ENCODE peak calls at places on chromosomes 5 and 9, in nine cellular contexts. One of them, this sample, is unnamed.

GRCh38 chr5:74632947-74633356 is 7.6 kb downstream of the ENC1 start:
- DNase-seq in heart left ventricle: no peak
- DNase-seq in A549: peak; percentile 81
- DNase-seq in IMR-90: peak; percentile 81
- DNase-seq in prostate gland: no peak
- DNase-seq in endothelial cell of umbilical vein: peak; percentile 90
- DNase-seq in GM12891: no peak
- DNase-seq in NB4: no peak
- DNase-seq in H54: no peak
- DNase-seq in this sample: no peak

GRCh38 chr5:89595065-89595464 is 712.1 kb upstream of the MEF2C start:
- DNase-seq in GM12891: no peak
- DNase-seq in NB4: no peak
- DNase-seq in prostate gland: no peak
- DNase-seq in heart left ventricle: no peak
- DNase-seq in H54: no peak
- DNase-seq in endothelial cell of umbilical vein: no peak
- DNase-seq in A549: no peak
- DNase-seq in IMR-90: no peak
- DNase-seq in this sample: peak; percentile 6

GRCh38 chr5:95718203-95718602 is 12.9 kb upstream of the RHOBTB3 start:
- DNase-seq in H54: no peak
- DNase-seq in prostate gland: no peak
- DNase-seq in IMR-90: no peak
- DNase-seq in NB4: peak; percentile 94
- DNase-seq in endothelial cell of umbilical vein: no peak
- DNase-seq in heart left ventricle: no peak
- DNase-seq in A549: no peak
- DNase-seq in GM12891: no peak
- DNase-seq in this sample: peak; percentile 60

GRCh38 chr9:121744687-121745395 is 93.4 kb downstream of the DAB2IP start:
- DNase-seq in NB4: no peak
- DNase-seq in GM12891: no peak
- DNase-seq in H54: peak; percentile 91
- DNase-seq in IMR-90: peak; percentile 73
- DNase-seq in prostate gland: no peak
- DNase-seq in heart left ventricle: no peak
- DNase-seq in A549: no peak
- DNase-seq in endothelial cell of umbilical vein: no peak
- DNase-seq in this sample: peak; percentile 25

GRCh38 chr5:132484386-132484715 is 6.2 kb downstream of the IRF1 start:
- DNase-seq in GM12891: no peak
- DNase-seq in IMR-90: no peak
- DNase-seq in prostate gland: no peak
- DNase-seq in A549: no peak
- DNase-seq in NB4: no peak
- DNase-seq in endothelial cell of umbilical vein: no peak
- DNase-seq in heart left ventricle: peak; percentile 17
- DNase-seq in H54: no peak
- DNase-seq in this sample: peak; percentile 53

GRCh38 chr5:129591508-129592160 is 131.5 kb downstream of the ADAMTS19 start:
- DNase-seq in IMR-90: no peak
- DNase-seq in endothelial cell of umbilical vein: no peak
- DNase-seq in A549: no peak
- DNase-seq in GM12891: no peak
- DNase-seq in H54: no peak
- DNase-seq in prostate gland: no peak
- DNase-seq in heart left ventricle: no peak
- DNase-seq in NB4: no peak
- DNase-seq in this sample: no peak

GRCh38 chr5:355379-355935 is 33.9 kb downstream of the AHRR start:
- DNase-seq in IMR-90: no peak
- DNase-seq in H54: no peak
- DNase-seq in GM12891: no peak
- DNase-seq in heart left ventricle: no peak
- DNase-seq in prostate gland: no peak
- DNase-seq in A549: no peak
- DNase-seq in NB4: no peak
- DNase-seq in endothelial cell of umbilical vein: no peak
- DNase-seq in this sample: no peak

GRCh38 chr9:87545858-87546257 is 48.2 kb downstream of the DAPK1 start:
- DNase-seq in IMR-90: peak; percentile 2
- DNase-seq in endothelial cell of umbilical vein: peak; percentile 82
- DNase-seq in prostate gland: no peak
- DNase-seq in NB4: no peak
- DNase-seq in H54: no peak
- DNase-seq in GM12891: no peak
- DNase-seq in heart left ventricle: no peak
- DNase-seq in A549: no peak
- DNase-seq in this sample: no peak

DNA sequence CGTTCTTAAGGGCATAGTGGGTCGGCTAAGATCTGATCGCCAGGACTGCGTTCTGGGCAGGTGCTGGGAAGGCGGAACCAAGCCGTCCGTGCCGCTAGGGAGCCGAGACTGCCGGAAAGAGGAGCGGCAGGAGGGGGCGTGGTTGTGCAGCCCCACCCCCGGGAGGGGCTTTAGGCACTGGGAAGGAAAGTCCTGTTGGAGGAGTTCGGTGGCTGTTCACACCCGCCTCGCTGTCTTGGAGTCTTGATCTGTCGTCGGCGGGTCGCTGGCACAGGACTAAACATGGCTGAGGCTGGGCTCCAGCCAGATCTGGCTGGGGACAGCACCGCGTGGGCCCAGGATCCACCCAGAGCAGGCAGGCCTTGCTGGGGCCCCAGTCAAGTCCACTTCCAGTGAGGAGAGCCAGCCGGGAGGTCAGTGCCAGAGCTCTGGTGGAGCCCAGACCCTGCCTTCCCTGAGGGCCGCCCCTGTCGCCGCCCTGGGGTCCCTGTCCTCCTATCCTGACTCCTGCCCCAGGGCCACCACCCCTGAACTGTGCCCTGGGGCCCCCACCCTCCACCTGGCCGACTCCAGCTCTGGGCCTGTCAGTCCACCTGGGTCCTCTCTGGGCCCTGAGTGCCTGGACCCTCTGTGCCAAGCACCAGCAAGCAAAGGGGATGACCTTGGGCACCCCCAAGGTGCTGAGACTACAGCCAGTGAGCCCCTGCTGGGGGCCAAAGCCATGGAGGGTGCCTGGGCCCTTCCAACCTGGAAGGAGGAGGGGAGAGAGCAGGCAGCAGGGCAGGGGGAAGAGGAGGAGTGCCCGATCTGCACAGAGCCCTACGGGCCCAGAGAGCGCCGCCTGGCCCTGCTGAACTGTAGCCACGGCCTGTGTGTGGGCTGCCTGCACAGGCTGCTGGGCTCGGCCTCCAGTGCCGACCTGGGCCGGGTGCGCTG is 4.5 kb downstream of the RNF208 start:
- DNase-seq in heart left ventricle: peak; percentile 84
- DNase-seq in prostate gland: peak; percentile 91
- DNase-seq in IMR-90: no peak
- DNase-seq in NB4: no peak
- DNase-seq in GM12891: no peak
- DNase-seq in H54: no peak
- DNase-seq in endothelial cell of umbilical vein: no peak
- DNase-seq in A549: no peak
- DNase-seq in this sample: no peak
- TF ChIP-seq POLR2A in heart left ventricle: peak; percentile 43
- TF ChIP-seq POLR2A in prostate gland: peak; percentile 82
- TF ChIP-seq POLR2A in IMR-90: no peak
- TF ChIP-seq POLR2A in NB4: no peak
- TF ChIP-seq POLR2A in GM12891: no peak
- TF ChIP-seq POLR2A in H54: no peak
- TF ChIP-seq POLR2A in endothelial cell of umbilical vein: no peak
- TF ChIP-seq POLR2A in A549: no peak
- TF ChIP-seq POLR2A in this sample: no peak

GRCh38 chr9:129493714-129494047 is 127.2 kb downstream of the C9orf50 start:
- DNase-seq in endothelial cell of umbilical vein: no peak
- DNase-seq in prostate gland: no peak
- DNase-seq in H54: no peak
- DNase-seq in IMR-90: no peak
- DNase-seq in A549: no peak
- DNase-seq in NB4: no peak
- DNase-seq in GM12891: no peak
- DNase-seq in heart left ventricle: no peak
- DNase-seq in this sample: no peak

GRCh38 chr9:129494113-129494789 is 126.7 kb downstream of the C9orf50 start:
- DNase-seq in A549: no peak
- DNase-seq in H54: no peak
- DNase-seq in NB4: no peak
- DNase-seq in endothelial cell of umbilical vein: no peak
- DNase-seq in heart left ventricle: no peak
- DNase-seq in GM12891: no peak
- DNase-seq in prostate gland: peak; percentile 80
- DNase-seq in IMR-90: no peak
- DNase-seq in this sample: no peak

GRCh38 chr9:129497064-129497836 is 123.7 kb downstream of the C9orf50 start:
- DNase-seq in GM12891: no peak
- DNase-seq in endothelial cell of umbilical vein: peak; percentile 15
- DNase-seq in H54: no peak
- DNase-seq in IMR-90: no peak
- DNase-seq in A549: no peak
- DNase-seq in NB4: no peak
- DNase-seq in heart left ventricle: peak; percentile 74
- DNase-seq in prostate gland: no peak
- DNase-seq in this sample: no peak

GRCh38 chr9:129496187-129497063 is 124.5 kb downstream of the C9orf50 start:
- DNase-seq in A549: peak; percentile 94
- DNase-seq in endothelial cell of umbilical vein: peak; percentile 92
- DNase-seq in GM12891: no peak
- DNase-seq in heart left ventricle: peak; percentile 97
- DNase-seq in prostate gland: peak; percentile 94
- DNase-seq in NB4: peak; percentile 89
- DNase-seq in H54: no peak
- DNase-seq in IMR-90: peak; percentile 91
- DNase-seq in this sample: peak; percentile 74

DNA sequence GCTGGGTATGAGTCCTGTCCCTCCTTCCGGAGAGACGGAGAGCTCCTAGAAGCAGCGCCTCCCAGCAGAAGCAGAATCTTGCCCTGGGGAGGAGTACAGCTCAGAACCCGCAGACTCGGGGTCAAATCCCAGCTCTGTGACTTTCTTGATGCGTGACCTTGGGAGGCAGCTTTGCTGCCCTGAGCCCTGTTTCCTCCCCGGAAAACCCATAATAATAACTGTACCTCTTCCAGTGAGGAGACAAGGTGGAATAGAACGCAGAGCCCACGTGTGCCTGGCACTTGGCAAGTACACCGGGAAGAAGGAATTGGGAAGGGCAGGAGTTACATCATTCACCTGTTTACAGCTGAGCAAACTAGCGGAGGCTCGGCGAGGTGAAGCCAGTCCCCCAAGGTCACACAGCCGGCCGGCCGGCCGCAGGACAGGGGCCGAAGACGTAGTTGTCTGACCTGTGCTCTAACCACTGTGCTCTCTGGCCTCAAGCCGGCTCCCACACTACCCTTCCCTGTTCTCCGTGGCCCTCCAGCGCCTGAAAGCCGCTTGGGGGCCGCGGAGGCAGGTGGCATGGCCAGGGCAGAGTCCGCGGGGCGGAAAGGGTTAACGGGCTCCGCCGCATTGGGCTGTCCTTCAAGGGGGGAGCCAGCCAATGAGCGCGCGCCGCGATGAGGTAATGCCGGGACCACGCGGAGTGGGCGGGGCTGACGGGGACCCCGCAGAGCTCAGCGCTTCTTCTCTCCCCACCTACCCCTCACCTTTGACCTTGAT is 125.3 kb downstream of the C9orf50 start:
- DNase-seq in H54: peak; percentile 75
- DNase-seq in IMR-90: peak; percentile 84
- DNase-seq in endothelial cell of umbilical vein: peak; percentile 85
- DNase-seq in heart left ventricle: peak; percentile 98
- DNase-seq in NB4: peak; percentile 72
- DNase-seq in prostate gland: peak; percentile 93
- DNase-seq in A549: peak; percentile 97
- DNase-seq in GM12891: peak; percentile 76
- DNase-seq in this sample: peak; percentile 89
- TF ChIP-seq POLR2A in H54: no peak
- TF ChIP-seq POLR2A in IMR-90: no peak
- TF ChIP-seq POLR2A in endothelial cell of umbilical vein: no peak
- TF ChIP-seq POLR2A in heart left ventricle: peak; percentile 51
- TF ChIP-seq POLR2A in NB4: no peak
- TF ChIP-seq POLR2A in prostate gland: no peak
- TF ChIP-seq POLR2A in A549: no peak
- TF ChIP-seq POLR2A in GM12891: no peak
- TF ChIP-seq POLR2A in this sample: peak; percentile 30

DNA sequence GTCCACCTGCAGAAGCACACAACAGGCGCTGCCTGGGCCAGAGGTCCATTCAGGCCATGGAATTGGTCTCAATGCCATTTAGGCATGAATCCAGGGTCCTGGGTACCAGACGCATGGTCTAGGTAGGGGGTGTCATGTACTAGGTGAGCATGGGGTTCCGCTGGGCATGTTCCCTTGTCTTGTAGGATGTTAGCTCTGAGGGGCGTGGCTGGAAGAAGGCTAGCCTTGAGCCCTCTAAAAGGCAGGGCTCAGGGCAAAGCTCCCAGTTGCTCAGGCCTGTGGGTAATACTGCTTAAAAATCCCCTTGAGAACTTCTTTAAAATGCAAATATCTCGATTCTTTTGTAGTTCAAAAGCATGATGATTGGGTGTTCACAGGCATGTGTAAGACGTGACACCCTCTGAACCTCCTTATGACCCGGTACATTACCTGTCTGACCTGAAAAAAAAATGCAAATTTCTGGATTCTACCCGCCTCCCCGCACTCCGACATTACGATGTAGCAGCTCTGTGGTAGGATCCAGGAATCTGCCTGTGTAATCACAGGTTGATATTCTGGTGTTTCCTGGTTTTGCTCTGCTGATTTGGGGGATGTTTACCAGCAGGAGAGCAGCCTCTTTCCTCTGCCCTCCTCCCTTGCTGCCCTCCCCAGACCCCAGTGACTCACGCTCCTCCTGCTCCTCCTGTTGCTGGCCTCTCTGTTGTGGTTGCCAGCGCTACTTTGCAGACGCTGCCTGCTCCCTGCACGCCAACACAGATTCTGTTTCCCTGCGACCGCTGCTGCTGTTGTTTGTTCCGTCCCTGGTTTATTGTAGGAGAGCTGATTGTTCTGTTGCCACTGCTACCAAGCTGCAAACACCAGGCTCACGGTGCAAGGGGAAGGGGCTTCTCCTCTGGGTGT is 5.7 kb downstream of the TMC1 start:
- DNase-seq in prostate gland: peak; percentile 79
- DNase-seq in IMR-90: peak; percentile 93
- DNase-seq in GM12891: no peak
- DNase-seq in endothelial cell of umbilical vein: peak; percentile 97
- DNase-seq in A549: peak; percentile 88
- DNase-seq in NB4: peak; percentile 88
- DNase-seq in H54: peak; percentile 88
- DNase-seq in heart left ventricle: peak; percentile 76
- DNase-seq in this sample: peak; percentile 18
- TF ChIP-seq POLR2A in prostate gland: peak; percentile 46
- TF ChIP-seq POLR2A in IMR-90: peak; percentile 72
- TF ChIP-seq POLR2A in GM12891: peak; percentile 69
- TF ChIP-seq POLR2A in endothelial cell of umbilical vein: no peak
- TF ChIP-seq POLR2A in A549: peak; percentile 22
- TF ChIP-seq POLR2A in NB4: no peak
- TF ChIP-seq POLR2A in H54: peak; percentile 47
- TF ChIP-seq POLR2A in heart left ventricle: no peak
- TF ChIP-seq POLR2A in this sample: no peak

GRCh38 chr9:36137392-36138004 is 965 bp downstream of the GLIPR2 start:
- DNase-seq in NB4: no peak
- DNase-seq in H54: no peak
- DNase-seq in A549: no peak
- DNase-seq in endothelial cell of umbilical vein: peak; percentile 44
- DNase-seq in heart left ventricle: no peak
- DNase-seq in IMR-90: peak; percentile 38
- DNase-seq in prostate gland: no peak
- DNase-seq in GM12891: no peak
- DNase-seq in this sample: no peak

GRCh38 chr9:36135791-36136276 is 699 bp upstream of the GLIPR2 start:
- DNase-seq in NB4: no peak
- DNase-seq in endothelial cell of umbilical vein: no peak
- DNase-seq in GM12891: no peak
- DNase-seq in IMR-90: no peak
- DNase-seq in A549: no peak
- DNase-seq in H54: no peak
- DNase-seq in prostate gland: no peak
- DNase-seq in heart left ventricle: no peak
- DNase-seq in this sample: no peak

GRCh38 chr9:36136894-36137391 is 410 bp downstream of the GLIPR2 start:
- DNase-seq in prostate gland: no peak
- DNase-seq in GM12891: peak; percentile 57
- DNase-seq in endothelial cell of umbilical vein: no peak
- DNase-seq in heart left ventricle: peak; percentile 70
- DNase-seq in NB4: peak; percentile 27
- DNase-seq in IMR-90: no peak
- DNase-seq in A549: no peak
- DNase-seq in H54: no peak
- DNase-seq in this sample: peak; percentile 36

GRCh38 chr9:36134761-36135505 is 1.6 kb upstream of the GLIPR2 start:
- DNase-seq in prostate gland: no peak
- DNase-seq in heart left ventricle: no peak
- DNase-seq in IMR-90: no peak
- DNase-seq in NB4: no peak
- DNase-seq in endothelial cell of umbilical vein: no peak
- DNase-seq in A549: no peak
- DNase-seq in GM12891: no peak
- DNase-seq in H54: no peak
- DNase-seq in this sample: no peak

GRCh38 chr9:36136277-36136893 is at the start of gene GLIPR2:
- DNase-seq in GM12891: peak; percentile 96
- DNase-seq in prostate gland: peak; percentile 77
- DNase-seq in H54: peak; percentile 67
- DNase-seq in NB4: peak; percentile 77
- DNase-seq in heart left ventricle: peak; percentile 91
- DNase-seq in IMR-90: peak; percentile 65
- DNase-seq in A549: peak; percentile 49
- DNase-seq in endothelial cell of umbilical vein: peak; percentile 55
- DNase-seq in this sample: peak; percentile 79
- TF ChIP-seq POLR2A in GM12891: no peak
- TF ChIP-seq POLR2A in prostate gland: peak; percentile 80
- TF ChIP-seq POLR2A in H54: peak; percentile 32
- TF ChIP-seq POLR2A in NB4: peak; percentile 27
- TF ChIP-seq POLR2A in heart left ventricle: peak; percentile 91
- TF ChIP-seq POLR2A in IMR-90: peak; percentile 44
- TF ChIP-seq POLR2A in A549: peak; percentile 53
- TF ChIP-seq POLR2A in endothelial cell of umbilical vein: no peak
- TF ChIP-seq POLR2A in this sample: peak; percentile 53